ENCODE peak calls at places on chromosomes 1 and 21, in four cellular contexts. I is HCT116, X is IMR-90, N is kidney glomerular epithelial cell. R is an unnamed sample.

GRCh38 chr1:206570529-206570928 is 41.7 kb downstream of the EIF2D start:
- DNase-seq in X (no peak), N (no peak), I (no peak), R (no peak)

GRCh38 chr21:30194701-30195299 is 21.1 kb downstream of the CLDN8 start:
- DNase-seq in X (no peak), N (peak; percentile 50), I (no peak), R (no peak)

GRCh38 chr1:116508090-116508983 is 62.5 kb downstream of the CD58 start:
- DNase-seq in I (no peak), N (no peak), X (no peak), R (no peak)

GRCh38 chr1:166384948-166385347 is 218.1 kb upstream of the FAM78B start:
- DNase-seq in N (no peak), I (no peak), X (no peak), R (no peak)

GRCh38 chr1:42311138-42311537 is 23.9 kb downstream of the FOXJ3 start:
- DNase-seq in X (peak; percentile 26), I (no peak), N (no peak), R (no peak)

GRCh38 chr1:211280910-211281309 is 21.7 kb downstream of the RCOR3 start:
- DNase-seq in I (no peak), N (no peak), X (no peak), R (no peak)

GRCh38 chr1:31576201-31576669 is at the start of gene TINAGL1:
- DNase-seq in I (peak; percentile 77), N (peak; percentile 46), X (no peak), R (no peak)

GRCh38 chr1:223135176-223135575 is 7.9 kb downstream of the TLR5 start:
- DNase-seq in N (peak; percentile 4), I (no peak), X (peak; percentile 69), R (no peak)

GRCh38 chr1:226098870-226099832 is 36.6 kb downstream of the H3-3A start:
- DNase-seq in X (no peak), N (no peak), I (no peak), R (no peak)

GRCh38 chr1:201714542-201715276 is 114.2 kb upstream of the IPO9 start:
- DNase-seq in X (peak; percentile 100), I (peak; percentile 97), N (peak; percentile 99), R (no peak)

GRCh38 chr1:117815105-117815812 is 114.2 kb downstream of the GDAP2 start:
- DNase-seq in N (peak; percentile 32), X (peak; percentile 70), I (no peak), R (no peak)

GRCh38 chr1:92483442-92484170 is 3.1 kb downstream of the GFI1 start:
- DNase-seq in N (no peak), X (no peak), I (no peak), R (peak; percentile 38)

GRCh38 chr1:226649780-226650179 is 89.3 kb downstream of the ITPKB start:
- DNase-seq in N (no peak), X (peak; percentile 43), I (no peak), R (no peak)

GRCh38 chr1:80392529-80392928 is 1386.0 kb upstream of the ADGRL4 start:
- DNase-seq in X (no peak), N (peak; percentile 4), I (no peak), R (no peak)

GRCh38 chr1:72936151-72936740 is 653.9 kb upstream of the NEGR1 start:
- DNase-seq in N (no peak), X (no peak), I (no peak), R (no peak)